ENCODE peak calls at places on chromosomes 6 and 20, in five cellular contexts. W is GM23338, M is HepG2, R is SK-N-SH, J is breast epithelium. Z is an unnamed sample.
A peak's percentile ranks its signal among the peaks of the same experiment; 100 is the strongest.

GRCh38 chr6:10621227-10621626 is 73.2 kb downstream of the C6orf52 start:
- DNase-seq in W (no peak), M (no peak), R (no peak), J (no peak), Z (no peak)

GRCh38 chr6:111306104-111306888 is 176.7 kb downstream of the REV3L start:
- DNase-seq in W (peak; percentile 64), M (no peak), R (no peak), J (no peak), Z (no peak)

GRCh38 chr20:10476319-10476724 is 41.2 kb downstream of the SLX4IP start:
- DNase-seq in W (no peak), M (no peak), R (no peak), J (no peak), Z (no peak)

GRCh38 chr6:150237626-150238025 is 94.8 kb downstream of the PPP1R14C start:
- DNase-seq in W (no peak), M (no peak), R (no peak), J (no peak), Z (no peak)

GRCh38 chr20:34639755-34640222 is 37.1 kb downstream of the PIGU start:
- DNase-seq in W (no peak), M (peak; percentile 58), R (no peak), J (no peak), Z (no peak)

GRCh38 chr20:19961298-19961697 is 55.9 kb upstream of the NAA20 start:
- DNase-seq in W (peak; percentile 27), M (no peak), R (no peak), J (no peak), Z (no peak)

GRCh38 chr6:1312444-1313363 is 806 bp downstream of the FOXQ1 start:
- DNase-seq in W (peak; percentile 71), M (no peak), R (peak; percentile 30), J (no peak), Z (peak; percentile 25)

GRCh38 chr6:160952633-160953281 is 38.8 kb upstream of the MAP3K4 start:
- DNase-seq in W (peak; percentile 42), M (no peak), R (no peak), J (no peak), Z (no peak)

GRCh38 chr6:64034840-64035656 is 399.4 kb downstream of the PHF3 start:
- DNase-seq in W (no peak), M (no peak), R (no peak), J (no peak), Z (no peak)

GRCh38 chr20:43895235-43895634 is 19.4 kb upstream of the TOX2 start:
- DNase-seq in W (no peak), M (no peak), R (no peak), J (no peak), Z (no peak)

GRCh38 chr20:297925-298754 is 770 bp downstream of the ZCCHC3 start:
- DNase-seq in W (peak; percentile 51), M (peak; percentile 35), R (peak; percentile 65), J (peak; percentile 50), Z (no peak)

GRCh38 chr6:105077592-105078463 is 102.0 kb downstream of the POPDC3 start:
- DNase-seq in W (peak; percentile 76), M (peak; percentile 51), R (peak; percentile 31), J (no peak), Z (no peak)

GRCh38 chr20:14785065-14785743 is 447.8 kb upstream of the FLRT3 start:
- DNase-seq in W (no peak), M (no peak), R (no peak), J (no peak), Z (no peak)

GRCh38 chr20:47317127-47317895 is 39.2 kb downstream of the ZMYND8 start:
- DNase-seq in W (peak; percentile 76), M (peak; percentile 56), R (no peak), J (peak; percentile 89), Z (peak; percentile 42)
- TF ChIP-seq POLR2AphosphoS5 in W (no peak), M (no peak), R (peak; percentile 61), J (peak; percentile 85), Z (no peak)

DNA sequence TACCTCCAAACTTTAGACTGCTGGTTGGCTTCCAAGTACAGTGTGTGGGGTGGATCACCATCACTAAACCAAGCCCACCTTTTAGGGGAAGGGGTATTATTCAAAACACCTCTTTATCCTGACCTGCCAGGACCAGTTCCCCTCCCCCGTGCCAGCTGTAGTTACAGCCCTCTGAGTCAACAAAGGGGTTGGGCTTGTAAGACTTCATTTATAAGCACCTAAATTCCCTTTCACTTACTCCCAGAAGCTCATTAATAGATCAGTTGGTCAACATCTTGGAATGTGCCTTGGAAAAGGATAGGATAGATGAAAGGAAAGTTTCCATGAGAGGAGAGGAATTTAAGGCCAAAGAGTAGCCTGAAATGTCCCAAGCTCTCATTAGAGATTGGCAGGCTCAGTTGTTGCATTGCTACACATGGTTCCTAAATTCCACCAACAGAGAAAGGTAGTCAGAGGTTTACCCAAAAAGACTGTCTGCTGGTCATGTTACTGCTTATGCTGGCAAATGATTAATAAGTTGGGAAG is 59.2 kb downstream of the TNFAIP3 start:
- DNase-seq in W (peak; percentile 87), M (no peak), R (no peak), J (no peak), Z (no peak)
- TF ChIP-seq POLR2AphosphoS5 in W (no peak), M (no peak), R (no peak), J (no peak), Z (no peak)

GRCh38 chr6:157144861-157145260 is 178.5 kb downstream of the TMEM242 start:
- DNase-seq in W (no peak), M (no peak), R (no peak), J (peak; percentile 32), Z (no peak)
- TF ChIP-seq POLR2AphosphoS5 in W (no peak), M (no peak), R (no peak), J (peak; percentile 10), Z (no peak)

GRCh38 chr20:57694481-57694880 is 15.3 kb downstream of the PMEPA1 start:
- DNase-seq in W (no peak), M (no peak), R (no peak), J (no peak), Z (no peak)

GRCh38 chr20:57695012-57695411 is 14.8 kb downstream of the PMEPA1 start:
- DNase-seq in W (no peak), M (no peak), R (no peak), J (peak; percentile 88), Z (no peak)

GRCh38 chr20:57693670-57694329 is 16.0 kb downstream of the PMEPA1 start:
- DNase-seq in W (no peak), M (no peak), R (no peak), J (no peak), Z (no peak)

GRCh38 chr20:57692393-57692792 is 17.4 kb downstream of the PMEPA1 start:
- DNase-seq in W (no peak), M (no peak), R (no peak), J (no peak), Z (no peak)

GRCh38 chr20:57693002-57693582 is 16.7 kb downstream of the PMEPA1 start:
- DNase-seq in W (peak; percentile 68), M (no peak), R (no peak), J (peak; percentile 91), Z (no peak)
- TF ChIP-seq POLR2AphosphoS5 in W (no peak), M (no peak), R (no peak), J (peak; percentile 34), Z (no peak)

GRCh38 chr6:137217801-137218472 is 1.2 kb downstream of the IFNGR1 start:
- DNase-seq in W (no peak), M (peak; percentile 75), R (no peak), J (no peak), Z (no peak)

GRCh38 chr6:137218473-137218916 is 690 bp downstream of the IFNGR1 start:
- DNase-seq in W (peak; percentile 24), M (peak; percentile 36), R (peak; percentile 35), J (peak; percentile 37), Z (no peak)

GRCh38 chr6:137219664-137220252 is 573 bp upstream of the IFNGR1 start:
- DNase-seq in W (no peak), M (no peak), R (no peak), J (no peak), Z (no peak)

GRCh38 chr6:137216875-137217553 is 2.2 kb downstream of the IFNGR1 start:
- DNase-seq in W (no peak), M (peak; percentile 43), R (no peak), J (no peak), Z (no peak)

DNA sequence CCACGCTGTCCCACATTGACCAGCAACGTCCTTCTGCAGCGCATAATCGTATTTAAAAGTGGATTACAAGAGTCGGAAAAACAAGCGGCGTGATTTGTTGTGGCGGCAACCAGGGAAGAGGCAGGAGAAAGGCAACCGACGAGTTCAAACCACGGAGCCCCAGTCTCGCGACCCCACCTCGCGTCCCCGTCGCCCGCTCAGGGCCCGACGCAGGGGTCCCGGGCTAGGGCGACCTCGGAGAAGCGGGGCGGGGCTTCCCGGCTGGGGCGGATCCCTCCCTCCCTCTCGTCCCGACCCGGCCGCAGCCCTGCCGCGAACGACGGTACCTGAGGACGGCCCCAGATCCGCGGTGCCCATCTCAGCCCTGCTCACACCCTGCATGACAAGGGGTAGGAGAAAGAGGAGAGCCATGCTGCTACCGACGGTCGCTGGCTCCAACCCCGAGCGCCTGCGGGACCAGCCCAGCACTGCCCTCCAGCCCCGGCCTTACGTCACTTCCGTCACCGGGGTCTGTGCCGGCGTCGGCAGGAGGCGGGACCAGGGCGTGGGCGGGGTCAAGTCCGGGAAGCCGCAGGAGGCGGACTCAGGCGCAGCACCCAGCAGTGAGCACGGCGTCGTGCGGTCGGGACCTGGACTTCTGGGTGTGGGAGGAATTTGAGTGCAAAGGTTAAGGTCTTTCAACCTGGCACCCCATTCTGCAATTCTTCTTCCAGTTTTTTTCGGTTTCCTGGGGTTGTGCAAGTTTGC is at the start of gene IFNGR1:
- DNase-seq in W (peak; percentile 96), M (peak; percentile 98), R (peak; percentile 95), J (peak; percentile 96), Z (peak; percentile 75)
- TF ChIP-seq POLR2AphosphoS5 in W (peak; percentile 95), M (peak; percentile 87), R (peak; percentile 81), J (peak; percentile 99), Z (peak; percentile 76)

GRCh38 chr6:36607782-36608386 is 13.7 kb downstream of the SRSF3 start:
- DNase-seq in W (no peak), M (no peak), R (no peak), J (no peak), Z (no peak)
- TF ChIP-seq POLR2AphosphoS5 in W (peak; percentile 33), M (no peak), R (no peak), J (peak; percentile 48), Z (peak; percentile 76)

GRCh38 chr6:108156180-108156937 is 9.5 kb upstream of the NR2E1 start:
- DNase-seq in W (peak; percentile 61), M (peak; percentile 6), R (no peak), J (no peak), Z (no peak)
- TF ChIP-seq POLR2AphosphoS5 in W (no peak), M (no peak), R (no peak), J (no peak), Z (no peak)

GRCh38 chr20:3407426-3408250 is at the start of gene DNAAF9:
- DNase-seq in W (peak; percentile 80), M (peak; percentile 81), R (peak; percentile 95), J (peak; percentile 65), Z (peak; percentile 72)
- TF ChIP-seq POLR2AphosphoS5 in W (peak; percentile 7), M (peak; percentile 68), R (peak; percentile 60), J (peak; percentile 20), Z (no peak)